ENCODE peak calls at places on chromosomes 5 and 9, in four cellular contexts. G is dorsolateral prefrontal cortex, S is anterior cingulate cortex, K is hippocampal formation. J is an unnamed sample.

GRCh38 chr5:91061946-91062586 is 321.1 kb downstream of the ARRDC3 start:
- DNase-seq in G (no peak), S (no peak), K (no peak), J (no peak)

GRCh38 chr5:71564884-71565283 is 22.3 kb upstream of the MCCC2 start:
- DNase-seq in G (no peak), S (no peak), K (no peak), J (no peak)

GRCh38 chr5:170611446-170612088 is 107.7 kb downstream of the KCNIP1 start:
- DNase-seq in G (no peak), S (no peak), K (no peak), J (no peak)

GRCh38 chr5:108312258-108312657 is 69.6 kb downstream of the FBXL17 start:
- DNase-seq in G (no peak), S (no peak), K (no peak), J (no peak)

GRCh38 chr5:102107865-102108264 is 188.2 kb downstream of the SLCO4C1 start:
- DNase-seq in G (no peak), S (no peak), K (no peak), J (no peak)

GRCh38 chr5:177495243-177496060 is 2.0 kb downstream of the PDLIM7 start:
- DNase-seq in G (no peak), S (no peak), K (no peak), J (no peak)

GRCh38 chr5:86749841-86750240 is 132.1 kb downstream of the COX7C start:
- DNase-seq in G (no peak), S (no peak), K (no peak), J (no peak)

GRCh38 chr5:65946198-65946745 is 19.9 kb downstream of the ERBIN start:
- DNase-seq in G (no peak), S (no peak), K (no peak), J (no peak)

GRCh38 chr5:145510324-145510723 is 324.8 kb downstream of the PRELID2 start:
- DNase-seq in G (no peak), S (no peak), K (no peak), J (no peak)

GRCh38 chr5:159175547-159175946 is 33.8 kb downstream of the RNF145 start:
- DNase-seq in G (no peak), S (no peak), K (no peak), J (no peak)

GRCh38 chr9:129237195-129237611 is 59.1 kb upstream of the IER5L start:
- DNase-seq in G (no peak), S (no peak), K (no peak), J (no peak)

GRCh38 chr9:2817987-2818386 is 25.9 kb downstream of the PUM3 start:
- DNase-seq in G (no peak), S (no peak), K (no peak), J (no peak)

GRCh38 chr9:120773218-120773617 is 20.0 kb downstream of the FBXW2 start:
- DNase-seq in G (no peak), S (no peak), K (no peak), J (no peak)

GRCh38 chr9:98034593-98035546 is 21.7 kb upstream of the NANS start:
- DNase-seq in G (peak; percentile 85), S (peak; percentile 14), K (peak; percentile 67), J (peak; percentile 4)

GRCh38 chr5:45062044-45062443 is 253.3 kb downstream of the MRPS30 start:
- DNase-seq in G (no peak), S (no peak), K (no peak), J (no peak)

GRCh38 chr9:38432922-38433510 is 8.8 kb upstream of the IGFBPL1 start:
- DNase-seq in G (no peak), S (no peak), K (no peak), J (no peak)

GRCh38 chr5:65382582-65382981 is 99.1 kb downstream of the ADAMTS6 start:
- DNase-seq in G (no peak), S (no peak), K (no peak), J (no peak)

GRCh38 chr5:87190687-87191086 is 77.0 kb upstream of the RASA1 start:
- DNase-seq in G (no peak), S (no peak), K (no peak), J (no peak)

GRCh38 chr5:93100433-93100832 is 480.6 kb downstream of the NR2F1-AS1 start:
- DNase-seq in G (no peak), S (no peak), K (no peak), J (no peak)

GRCh38 chr5:10556331-10556807 is 7.5 kb upstream of the ANKRD33B start:
- DNase-seq in G (no peak), S (no peak), K (no peak), J (no peak)

GRCh38 chr5:73388371-73388684 is 60.2 kb downstream of the FOXD1 start:
- DNase-seq in G (no peak), S (no peak), K (no peak), J (no peak)

GRCh38 chr5:74028406-74028805 is 402.4 kb downstream of the ARHGEF28 start:
- DNase-seq in G (no peak), S (no peak), K (no peak), J (no peak)

GRCh38 chr5:135930029-135930948 is 24.5 kb downstream of the LECT2 start:
- DNase-seq in G (no peak), S (no peak), K (no peak), J (no peak)

GRCh38 chr5:178483620-178484019 is 106.6 kb downstream of the COL23A1 start:
- DNase-seq in G (no peak), S (no peak), K (no peak), J (peak; percentile 8)

GRCh38 chr9:137592767-137593166 is 2.5 kb upstream of the ZMYND19 start:
- DNase-seq in G (no peak), S (no peak), K (no peak), J (no peak)

GRCh38 chr5:7471710-7472109 is 75.8 kb downstream of the ADCY2 start:
- DNase-seq in G (no peak), S (no peak), K (no peak), J (no peak)

GRCh38 chr5:127012933-127013332 is 17.4 kb downstream of the MARCHF3 start:
- DNase-seq in G (no peak), S (no peak), K (no peak), J (no peak)

GRCh38 chr9:134449180-134449916 is 123.1 kb downstream of the RXRA start:
- DNase-seq in G (peak; percentile 91), S (peak; percentile 84), K (peak; percentile 84), J (peak; percentile 82)

GRCh38 chr5:17405976-17406876 is 91.8 kb upstream of the TAF11L2 start:
- DNase-seq in G (no peak), S (no peak), K (no peak), J (no peak)

GRCh38 chr5:178230879-178231735 is 1.5 kb downstream of the PHYKPL start:
- DNase-seq in G (no peak), S (no peak), K (no peak), J (peak; percentile 83)

GRCh38 chr9:114733814-114734213 is 51.8 kb upstream of the TEX48 start:
- DNase-seq in G (no peak), S (no peak), K (no peak), J (no peak)

J was measured in C1 segment of cervical spinal cord.